ENCODE peak calls at places on chromosomes 2 and 18, in six cellular contexts. D is stomach, M is breast epithelium, V is heart left ventricle, O is AG10803, F is heart right ventricle. I is an unnamed sample.

GRCh38 chr2:170236639-170237037 is 58.7 kb downstream of the MYO3B start:
- DNase-seq in D (no peak), M (no peak), V (no peak), F (no peak), O (no peak), I (no peak)

GRCh38 chr2:172745636-172746035 is 10.0 kb downstream of the RAPGEF4 start:
- DNase-seq in O (no peak), F (no peak), M (no peak), D (no peak), V (no peak), I (no peak)

GRCh38 chr2:111689899-111690298 is 194.1 kb downstream of the ANAPC1 start:
- DNase-seq in M (no peak), F (no peak), D (no peak), V (no peak), O (no peak), I (no peak)

GRCh38 chr18:71844810-71845209 is 699.3 kb downstream of the CBLN2 start:
- DNase-seq in M (no peak), V (no peak), F (no peak), D (no peak), O (no peak), I (no peak)

GRCh38 chr2:109342451-109342850 is 213.4 kb downstream of the SH3RF3 start:
- DNase-seq in V (no peak), O (no peak), D (peak), F (no peak), M (no peak), I (no peak)

GRCh38 chr2:169999041-169999440 is 171.8 kb downstream of the UBR3 start:
- DNase-seq in V (no peak), F (no peak), M (no peak), O (peak), D (no peak), I (no peak)

GRCh38 chr2:212926948-212927347 is 224.5 kb downstream of the IKZF2 start:
- DNase-seq in O (no peak), F (peak), D (no peak), V (peak), M (no peak), I (no peak)

GRCh38 chr2:206158563-206159345 is 490 bp downstream of the NDUFS1 start:
- DNase-seq in D (no peak), V (no peak), M (no peak), F (no peak), O (peak), I (no peak)

GRCh38 chr2:39620067-39620466 is 45.6 kb upstream of the TMEM178A start:
- DNase-seq in O (peak), D (peak), M (no peak), F (peak), V (peak), I (peak)

GRCh38 chr18:32328379-32328778 is 138.5 kb downstream of the MEP1B start:
- DNase-seq in F (no peak), M (no peak), D (no peak), O (peak), V (no peak), I (no peak)

GRCh38 chr18:79985172-79985571 is 3.2 kb downstream of the TXNL4A start:
- DNase-seq in D (no peak), M (no peak), O (no peak), V (no peak), F (no peak), I (no peak)
- H3K4me3 ChIP-seq in D (no peak), M (no peak), O (no peak), V (no peak), F (no peak), I (no peak)

GRCh38 chr2:68740184-68740914 is 5.7 kb downstream of the ARHGAP25 start:
- DNase-seq in M (no peak), D (no peak), F (no peak), O (no peak), V (no peak), I (peak)

GRCh38 chr2:68734688-68735525 is at the start of gene ARHGAP25:
- DNase-seq in M (no peak), V (no peak), F (no peak), O (no peak), D (no peak), I (no peak)

GRCh38 chr2:68736086-68736485 is 1.5 kb downstream of the ARHGAP25 start:
- DNase-seq in O (no peak), D (no peak), F (no peak), V (no peak), M (no peak), I (no peak)

GRCh38 chr2:68739261-68740183 is 4.9 kb downstream of the ARHGAP25 start:
- DNase-seq in M (no peak), V (no peak), D (no peak), F (no peak), O (no peak), I (no peak)

DNA sequence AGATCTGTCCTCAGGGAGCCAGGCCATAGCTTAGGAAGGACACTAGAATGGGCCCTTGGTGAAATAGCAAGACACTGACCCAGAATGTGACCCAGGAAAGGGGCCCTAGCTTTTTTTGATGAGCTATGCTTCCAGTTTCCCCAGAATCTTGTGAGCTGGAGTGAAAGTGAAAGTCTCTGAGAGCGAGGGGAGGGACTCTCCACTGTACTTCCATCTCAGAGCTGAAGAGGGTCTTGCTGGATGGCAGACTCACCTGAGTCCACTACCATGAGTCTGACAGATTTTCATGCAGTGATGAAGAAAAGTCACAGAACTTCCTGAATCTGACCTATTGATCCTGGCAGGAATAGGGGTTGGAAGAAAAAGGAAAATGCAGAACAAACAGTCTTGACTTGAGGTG is 3.1 kb downstream of the ARHGAP25 start:
- DNase-seq in M (no peak), O (no peak), F (no peak), D (no peak), V (no peak), I (no peak)
- TF ChIP-seq CTCF in M (no peak), O (no peak), F (no peak), D (no peak), V (no peak), I (no peak)

GRCh38 chr18:37564796-37565137 is 831 bp downstream of the CELF4 start:
- DNase-seq in V (no peak), M (no peak), F (peak), D (peak), O (peak), I (no peak)
- H3K4me3 ChIP-seq in V (no peak), M (peak), F (no peak), D (peak), O (no peak), I (no peak)

DNA sequence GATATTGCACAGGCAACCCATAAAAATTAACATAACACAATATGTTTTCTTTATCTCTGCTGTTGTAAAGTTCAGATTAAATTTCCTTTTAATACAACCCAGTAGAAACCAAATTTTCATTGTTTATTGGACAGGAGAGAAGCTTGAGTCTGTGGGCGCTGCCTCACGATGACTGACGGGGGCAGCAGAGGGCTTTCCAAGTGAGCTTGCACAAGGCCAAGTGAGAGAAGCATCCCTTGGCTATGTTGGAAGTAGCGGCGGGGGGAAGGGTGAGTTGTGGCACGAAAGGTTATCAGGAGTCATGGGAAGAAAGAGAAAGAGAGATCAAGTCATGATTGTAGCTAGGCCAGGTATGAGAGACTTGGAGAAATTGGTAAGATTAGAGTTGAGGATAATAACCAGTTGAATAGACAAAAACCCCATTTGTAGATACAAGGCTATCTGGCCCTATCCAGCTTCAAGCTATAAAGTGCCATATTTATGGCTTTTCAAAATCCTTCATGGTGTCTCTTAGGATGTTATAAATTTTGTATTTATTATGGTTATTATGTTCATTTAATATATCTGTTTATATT is 413.7 kb upstream of the FAM98A start:
- DNase-seq in M (no peak), V (peak), F (peak), O (no peak), D (peak), I (no peak)
- TF ChIP-seq CTCF in M (no peak), V (peak), F (peak), O (peak), D (peak), I (no peak)

GRCh38 chr2:233124449-233125080 is 64.4 kb downstream of the INPP5D start:
- DNase-seq in O (no peak), D (no peak), M (no peak), V (no peak), F (no peak), I (no peak)
- H3K4me3 ChIP-seq in O (no peak), D (no peak), M (no peak), V (no peak), F (no peak), I (no peak)

DNA sequence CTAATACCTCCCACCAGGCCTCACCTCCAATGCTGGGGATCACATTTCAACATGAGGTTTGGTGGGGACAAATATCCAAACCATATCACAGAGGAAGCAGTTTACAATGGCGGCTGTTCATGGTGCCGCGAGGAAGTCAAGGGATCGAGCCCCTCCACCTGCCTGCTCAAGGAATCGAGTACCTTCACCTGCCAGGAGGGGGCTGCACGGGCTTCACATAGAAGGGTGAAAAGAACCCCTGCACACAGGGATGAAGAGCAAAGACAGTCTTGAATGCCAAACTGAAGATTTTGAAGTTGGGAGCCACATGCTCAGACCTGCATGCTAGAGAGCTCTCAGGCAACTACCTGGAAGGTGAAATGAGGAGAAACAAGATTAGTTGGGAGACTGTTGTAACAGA is 110.3 kb downstream of the KCNF1 start:
- DNase-seq in V (no peak), M (no peak), F (no peak), O (no peak), D (peak), I (peak)
- TF ChIP-seq CTCF in V (no peak), M (no peak), F (no peak), O (no peak), D (no peak), I (no peak)